ENCODE peak calls at places on chromosomes 2 and 18, in six cellular contexts. One of them, this sample, is unnamed.

GRCh38 chr18:29003194-29003593 is 826.3 kb upstream of the CDH2 start:
- DNase-seq in heart right ventricle: no peak
- DNase-seq in SK-N-SH: no peak
- DNase-seq in colonic mucosa: no peak
- DNase-seq in choroid plexus epithelial cell: no peak
- DNase-seq in BJ: no peak
- DNase-seq in this sample: no peak

GRCh38 chr2:234603619-234604018 is 106.7 kb upstream of the ARL4C start:
- DNase-seq in heart right ventricle: no peak
- DNase-seq in SK-N-SH: no peak
- DNase-seq in colonic mucosa: no peak
- DNase-seq in choroid plexus epithelial cell: no peak
- DNase-seq in BJ: no peak
- DNase-seq in this sample: no peak

GRCh38 chr2:20351555-20352229 is 1.0 kb upstream of the PUM2 start:
- DNase-seq in heart right ventricle: no peak
- DNase-seq in SK-N-SH: no peak
- DNase-seq in colonic mucosa: peak
- DNase-seq in choroid plexus epithelial cell: no peak
- DNase-seq in BJ: no peak
- DNase-seq in this sample: no peak

GRCh38 chr18:8706981-8707940 is 1.9 kb downstream of the MTCL1 start:
- DNase-seq in heart right ventricle: peak
- DNase-seq in SK-N-SH: peak
- DNase-seq in colonic mucosa: no peak
- DNase-seq in choroid plexus epithelial cell: peak
- DNase-seq in BJ: no peak
- DNase-seq in this sample: no peak

GRCh38 chr18:30487962-30488361 is 554.6 kb downstream of the DSC3 start:
- DNase-seq in heart right ventricle: no peak
- DNase-seq in SK-N-SH: no peak
- DNase-seq in colonic mucosa: no peak
- DNase-seq in choroid plexus epithelial cell: peak
- DNase-seq in BJ: no peak
- DNase-seq in this sample: no peak

GRCh38 chr18:13916559-13916958 is 1.2 kb upstream of the MC2R start:
- DNase-seq in heart right ventricle: no peak
- DNase-seq in SK-N-SH: no peak
- DNase-seq in colonic mucosa: no peak
- DNase-seq in choroid plexus epithelial cell: no peak
- DNase-seq in BJ: no peak
- DNase-seq in this sample: no peak

GRCh38 chr2:26462511-26463251 is 15.2 kb downstream of the OTOF start:
- DNase-seq in heart right ventricle: no peak
- DNase-seq in SK-N-SH: peak
- DNase-seq in colonic mucosa: no peak
- DNase-seq in choroid plexus epithelial cell: peak
- DNase-seq in BJ: no peak
- DNase-seq in this sample: no peak

GRCh38 chr2:169819106-169819505 is 5.6 kb downstream of the METTL5 start:
- DNase-seq in heart right ventricle: no peak
- DNase-seq in SK-N-SH: no peak
- DNase-seq in colonic mucosa: no peak
- DNase-seq in choroid plexus epithelial cell: peak
- DNase-seq in BJ: no peak
- DNase-seq in this sample: no peak

GRCh38 chr18:23141022-23141999 is 6.0 kb downstream of the CABLES1 start:
- DNase-seq in heart right ventricle: no peak
- DNase-seq in SK-N-SH: peak
- DNase-seq in colonic mucosa: peak
- DNase-seq in choroid plexus epithelial cell: peak
- DNase-seq in BJ: no peak
- DNase-seq in this sample: no peak

GRCh38 chr18:74314759-74315463 is 728 bp upstream of the C18orf63 start:
- DNase-seq in heart right ventricle: no peak
- DNase-seq in SK-N-SH: no peak
- DNase-seq in colonic mucosa: no peak
- DNase-seq in choroid plexus epithelial cell: no peak
- DNase-seq in BJ: no peak
- DNase-seq in this sample: no peak

GRCh38 chr18:79611040-79611681 is 68.4 kb upstream of the CTDP1 start:
- DNase-seq in heart right ventricle: peak
- DNase-seq in SK-N-SH: no peak
- DNase-seq in colonic mucosa: no peak
- DNase-seq in choroid plexus epithelial cell: peak
- DNase-seq in BJ: no peak
- DNase-seq in this sample: no peak

GRCh38 chr2:154623819-154624218 is 74.7 kb upstream of the KCNJ3 start:
- DNase-seq in heart right ventricle: peak
- DNase-seq in SK-N-SH: peak
- DNase-seq in colonic mucosa: peak
- DNase-seq in choroid plexus epithelial cell: peak
- DNase-seq in BJ: no peak
- DNase-seq in this sample: peak

GRCh38 chr2:40148344-40148743 is 303.5 kb downstream of the SLC8A1 start:
- DNase-seq in heart right ventricle: no peak
- DNase-seq in SK-N-SH: no peak
- DNase-seq in colonic mucosa: no peak
- DNase-seq in choroid plexus epithelial cell: no peak
- DNase-seq in BJ: no peak
- DNase-seq in this sample: no peak

GRCh38 chr18:11807233-11807632 is 44.0 kb upstream of the CHMP1B start:
- DNase-seq in heart right ventricle: no peak
- DNase-seq in SK-N-SH: no peak
- DNase-seq in colonic mucosa: no peak
- DNase-seq in choroid plexus epithelial cell: peak
- DNase-seq in BJ: no peak
- DNase-seq in this sample: no peak

GRCh38 chr2:107384426-107384825 is 442.3 kb upstream of the RGPD4 start:
- DNase-seq in heart right ventricle: no peak
- DNase-seq in SK-N-SH: no peak
- DNase-seq in colonic mucosa: no peak
- DNase-seq in choroid plexus epithelial cell: no peak
- DNase-seq in BJ: no peak
- DNase-seq in this sample: no peak

GRCh38 chr2:54471221-54471711 is 15.1 kb downstream of the SPTBN1 start:
- DNase-seq in heart right ventricle: peak
- DNase-seq in SK-N-SH: no peak
- DNase-seq in colonic mucosa: no peak
- DNase-seq in choroid plexus epithelial cell: peak
- DNase-seq in BJ: peak
- DNase-seq in this sample: peak

GRCh38 chr2:157625311-157625710 is 3.4 kb downstream of the ACVR1C start:
- DNase-seq in heart right ventricle: no peak
- DNase-seq in SK-N-SH: no peak
- DNase-seq in colonic mucosa: no peak
- DNase-seq in choroid plexus epithelial cell: no peak
- DNase-seq in BJ: no peak
- DNase-seq in this sample: no peak

GRCh38 chr2:84487298-84487996 is 28.4 kb upstream of the SUCLG1 start:
- DNase-seq in heart right ventricle: no peak
- DNase-seq in SK-N-SH: no peak
- DNase-seq in colonic mucosa: no peak
- DNase-seq in choroid plexus epithelial cell: peak
- DNase-seq in BJ: no peak
- DNase-seq in this sample: no peak

GRCh38 chr2:170396799-170397459 is 219.0 kb downstream of the MYO3B start:
- DNase-seq in heart right ventricle: no peak
- DNase-seq in SK-N-SH: peak
- DNase-seq in colonic mucosa: no peak
- DNase-seq in choroid plexus epithelial cell: peak
- DNase-seq in BJ: no peak
- DNase-seq in this sample: no peak

GRCh38 chr18:77650799-77651385 is 401.2 kb downstream of the GALR1 start:
- DNase-seq in heart right ventricle: peak
- DNase-seq in SK-N-SH: peak
- DNase-seq in colonic mucosa: peak
- DNase-seq in choroid plexus epithelial cell: peak
- DNase-seq in BJ: no peak
- DNase-seq in this sample: no peak

GRCh38 chr2:237290249-237290648 is 123.7 kb downstream of the COL6A3 start:
- DNase-seq in heart right ventricle: peak
- DNase-seq in SK-N-SH: no peak
- DNase-seq in colonic mucosa: peak
- DNase-seq in choroid plexus epithelial cell: no peak
- DNase-seq in BJ: no peak
- DNase-seq in this sample: no peak

GRCh38 chr18:55586841-55587240 is 1.2 kb downstream of the TCF4 start:
- DNase-seq in heart right ventricle: no peak
- DNase-seq in SK-N-SH: peak
- DNase-seq in colonic mucosa: no peak
- DNase-seq in choroid plexus epithelial cell: peak
- DNase-seq in BJ: no peak
- DNase-seq in this sample: no peak

GRCh38 chr2:238947920-238948710 is 100.2 kb downstream of the TWIST2 start:
- DNase-seq in heart right ventricle: peak
- DNase-seq in SK-N-SH: no peak
- DNase-seq in colonic mucosa: peak
- DNase-seq in choroid plexus epithelial cell: peak
- DNase-seq in BJ: peak
- DNase-seq in this sample: no peak

GRCh38 chr2:109348645-109349554 is 219.9 kb downstream of the SH3RF3 start:
- DNase-seq in heart right ventricle: no peak
- DNase-seq in SK-N-SH: no peak
- DNase-seq in colonic mucosa: no peak
- DNase-seq in choroid plexus epithelial cell: no peak
- DNase-seq in BJ: no peak
- DNase-seq in this sample: no peak

GRCh38 chr2:6917071-6917760 is at the start of gene RNF144A:
- DNase-seq in heart right ventricle: peak
- DNase-seq in SK-N-SH: peak
- DNase-seq in colonic mucosa: peak
- DNase-seq in choroid plexus epithelial cell: peak
- DNase-seq in BJ: no peak
- DNase-seq in this sample: no peak

GRCh38 chr2:9478526-9478925 is 4.2 kb downstream of the IAH1 start:
- DNase-seq in heart right ventricle: no peak
- DNase-seq in SK-N-SH: no peak
- DNase-seq in colonic mucosa: no peak
- DNase-seq in choroid plexus epithelial cell: no peak
- DNase-seq in BJ: no peak
- DNase-seq in this sample: no peak

GRCh38 chr2:9481257-9481922 is 7.0 kb downstream of the IAH1 start:
- DNase-seq in heart right ventricle: no peak
- DNase-seq in SK-N-SH: peak
- DNase-seq in colonic mucosa: no peak
- DNase-seq in choroid plexus epithelial cell: peak
- DNase-seq in BJ: no peak
- DNase-seq in this sample: no peak

GRCh38 chr2:9483107-9483506 is 8.8 kb downstream of the IAH1 start:
- DNase-seq in heart right ventricle: no peak
- DNase-seq in SK-N-SH: no peak
- DNase-seq in colonic mucosa: no peak
- DNase-seq in choroid plexus epithelial cell: no peak
- DNase-seq in BJ: no peak
- DNase-seq in this sample: no peak

GRCh38 chr2:9477914-9478313 is 3.6 kb downstream of the IAH1 start:
- DNase-seq in heart right ventricle: no peak
- DNase-seq in SK-N-SH: no peak
- DNase-seq in colonic mucosa: no peak
- DNase-seq in choroid plexus epithelial cell: no peak
- DNase-seq in BJ: no peak
- DNase-seq in this sample: no peak

DNA sequence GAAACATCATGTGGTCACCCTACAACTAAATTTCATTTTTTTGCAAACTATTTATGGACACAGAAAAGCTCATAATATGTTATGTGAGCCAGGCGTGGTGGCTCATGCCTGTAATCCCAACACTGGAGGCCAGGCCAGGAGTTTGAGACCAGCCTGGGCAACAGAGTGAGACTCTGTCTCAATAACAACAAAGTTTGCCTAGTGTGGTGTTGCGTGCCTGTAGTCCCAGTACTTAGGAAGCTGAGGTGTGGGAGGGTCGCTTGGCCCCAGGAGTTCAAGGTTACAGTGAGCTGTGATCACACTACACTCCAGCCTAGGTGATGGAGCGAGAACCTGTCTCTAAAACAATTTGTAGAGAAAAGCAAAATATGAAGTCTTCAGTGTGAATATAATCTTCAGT is 5.8 kb downstream of the IAH1 start:
- DNase-seq in heart right ventricle: no peak
- DNase-seq in SK-N-SH: no peak
- DNase-seq in colonic mucosa: no peak
- DNase-seq in choroid plexus epithelial cell: no peak
- DNase-seq in BJ: no peak
- DNase-seq in this sample: no peak
- TF ChIP-seq CTCF in heart right ventricle: no peak
- TF ChIP-seq CTCF in SK-N-SH: no peak
- TF ChIP-seq CTCF in colonic mucosa: no peak
- TF ChIP-seq CTCF in choroid plexus epithelial cell: no peak
- TF ChIP-seq CTCF in BJ: no peak
- TF ChIP-seq CTCF in this sample: no peak

GRCh38 chr2:182164686-182165085 is 179.0 kb downstream of the PPP1R1C start:
- DNase-seq in heart right ventricle: no peak
- DNase-seq in SK-N-SH: no peak
- DNase-seq in colonic mucosa: no peak
- DNase-seq in choroid plexus epithelial cell: no peak
- DNase-seq in BJ: no peak
- DNase-seq in this sample: no peak
- H3K4me3 ChIP-seq in heart right ventricle: no peak
- H3K4me3 ChIP-seq in SK-N-SH: no peak
- H3K4me3 ChIP-seq in colonic mucosa: no peak
- H3K4me3 ChIP-seq in choroid plexus epithelial cell: no peak
- H3K4me3 ChIP-seq in BJ: no peak
- H3K4me3 ChIP-seq in this sample: no peak

GRCh38 chr2:223602972-223603371 is 811 bp upstream of the SCG2 start:
- DNase-seq in heart right ventricle: no peak
- DNase-seq in SK-N-SH: no peak
- DNase-seq in colonic mucosa: no peak
- DNase-seq in choroid plexus epithelial cell: peak
- DNase-seq in BJ: no peak
- DNase-seq in this sample: no peak

GRCh38 chr2:223599646-223600009 is 2.5 kb downstream of the SCG2 start:
- DNase-seq in heart right ventricle: no peak
- DNase-seq in SK-N-SH: no peak
- DNase-seq in colonic mucosa: no peak
- DNase-seq in choroid plexus epithelial cell: peak
- DNase-seq in BJ: no peak
- DNase-seq in this sample: no peak

GRCh38 chr2:223604231-223604630 is 2.1 kb upstream of the SCG2 start:
- DNase-seq in heart right ventricle: no peak
- DNase-seq in SK-N-SH: no peak
- DNase-seq in colonic mucosa: no peak
- DNase-seq in choroid plexus epithelial cell: no peak
- DNase-seq in BJ: no peak
- DNase-seq in this sample: no peak

GRCh38 chr2:223600056-223600455 is 2.1 kb downstream of the SCG2 start:
- DNase-seq in heart right ventricle: no peak
- DNase-seq in SK-N-SH: no peak
- DNase-seq in colonic mucosa: no peak
- DNase-seq in choroid plexus epithelial cell: no peak
- DNase-seq in BJ: no peak
- DNase-seq in this sample: no peak

GRCh38 chr2:223601932-223602676 is at the start of gene SCG2:
- DNase-seq in heart right ventricle: peak
- DNase-seq in SK-N-SH: peak
- DNase-seq in colonic mucosa: peak
- DNase-seq in choroid plexus epithelial cell: peak
- DNase-seq in BJ: no peak
- DNase-seq in this sample: no peak
- TF ChIP-seq CTCF in heart right ventricle: peak
- TF ChIP-seq CTCF in SK-N-SH: peak
- TF ChIP-seq CTCF in colonic mucosa: no peak
- TF ChIP-seq CTCF in choroid plexus epithelial cell: peak
- TF ChIP-seq CTCF in BJ: peak
- TF ChIP-seq CTCF in this sample: no peak

GRCh38 chr2:75516378-75517122 is 44.2 kb downstream of the EVA1A start:
- DNase-seq in heart right ventricle: no peak
- DNase-seq in SK-N-SH: no peak
- DNase-seq in colonic mucosa: no peak
- DNase-seq in choroid plexus epithelial cell: no peak
- DNase-seq in BJ: no peak
- DNase-seq in this sample: no peak
- H3K4me3 ChIP-seq in heart right ventricle: no peak
- H3K4me3 ChIP-seq in SK-N-SH: no peak
- H3K4me3 ChIP-seq in colonic mucosa: no peak
- H3K4me3 ChIP-seq in choroid plexus epithelial cell: no peak
- H3K4me3 ChIP-seq in BJ: no peak
- H3K4me3 ChIP-seq in this sample: no peak

This sample was measured in GM12864.